ENCODE peak calls at places on chromosomes 13 and 19, in five cellular contexts. One of them, this sample, is unnamed.

GRCh38 chr19:45716314-45717130 is 14.2 kb downstream of the FBXO46 start:
- DNase-seq in caudate nucleus: peak; percentile 49
- DNase-seq in HuH-7.5: peak; percentile 57
- DNase-seq in non-pigmented ciliary epithelial cell: no peak
- DNase-seq in hepatocyte: peak; percentile 60
- DNase-seq in this sample: peak; percentile 36

GRCh38 chr13:32910530-32910929 is 105.7 kb upstream of the KL start:
- DNase-seq in caudate nucleus: no peak
- DNase-seq in HuH-7.5: no peak
- DNase-seq in non-pigmented ciliary epithelial cell: no peak
- DNase-seq in hepatocyte: no peak
- DNase-seq in this sample: no peak

GRCh38 chr13:30119476-30119875 is 187.9 kb downstream of the KATNAL1 start:
- DNase-seq in caudate nucleus: no peak
- DNase-seq in HuH-7.5: no peak
- DNase-seq in non-pigmented ciliary epithelial cell: no peak
- DNase-seq in hepatocyte: peak; percentile 60
- DNase-seq in this sample: no peak

GRCh38 chr19:54186351-54186750 is 3.0 kb downstream of the MBOAT7 start:
- DNase-seq in caudate nucleus: no peak
- DNase-seq in HuH-7.5: no peak
- DNase-seq in non-pigmented ciliary epithelial cell: no peak
- DNase-seq in hepatocyte: no peak
- DNase-seq in this sample: no peak

GRCh38 chr13:110023729-110024645 is 237.6 kb upstream of the IRS2 start:
- DNase-seq in caudate nucleus: no peak
- DNase-seq in HuH-7.5: no peak
- DNase-seq in non-pigmented ciliary epithelial cell: no peak
- DNase-seq in hepatocyte: peak; percentile 65
- DNase-seq in this sample: no peak

GRCh38 chr19:28670894-28671293 is 542.1 kb downstream of the UQCRFS1 start:
- DNase-seq in caudate nucleus: no peak
- DNase-seq in HuH-7.5: no peak
- DNase-seq in non-pigmented ciliary epithelial cell: no peak
- DNase-seq in hepatocyte: no peak
- DNase-seq in this sample: no peak

GRCh38 chr19:40611096-40611495 is 9.9 kb downstream of the LTBP4 start:
- DNase-seq in caudate nucleus: no peak
- DNase-seq in HuH-7.5: no peak
- DNase-seq in non-pigmented ciliary epithelial cell: no peak
- DNase-seq in hepatocyte: no peak
- DNase-seq in this sample: no peak

GRCh38 chr19:38245826-38246498 is 10.2 kb downstream of the PPP1R14A start:
- DNase-seq in caudate nucleus: no peak
- DNase-seq in HuH-7.5: no peak
- DNase-seq in non-pigmented ciliary epithelial cell: no peak
- DNase-seq in hepatocyte: no peak
- DNase-seq in this sample: no peak

GRCh38 chr19:18428173-18428836 is 9.1 kb downstream of the SSBP4 start:
- DNase-seq in caudate nucleus: no peak
- DNase-seq in HuH-7.5: no peak
- DNase-seq in non-pigmented ciliary epithelial cell: no peak
- DNase-seq in hepatocyte: no peak
- DNase-seq in this sample: no peak

GRCh38 chr13:97194473-97194872 is 27.7 kb upstream of the MBNL2 start:
- DNase-seq in caudate nucleus: no peak
- DNase-seq in HuH-7.5: no peak
- DNase-seq in non-pigmented ciliary epithelial cell: peak; percentile 63
- DNase-seq in hepatocyte: no peak
- DNase-seq in this sample: no peak

GRCh38 chr19:3774621-3775373 is 2.8 kb upstream of the RAX2 start:
- DNase-seq in caudate nucleus: no peak
- DNase-seq in HuH-7.5: no peak
- DNase-seq in non-pigmented ciliary epithelial cell: no peak
- DNase-seq in hepatocyte: no peak
- DNase-seq in this sample: no peak

This sample was measured in AML-193.